ENCODE peak calls at places on chromosomes 3 and 15, in seven cellular contexts. Q is ovary; U is GM23338; L is naive thymus-derived CD4-positive, alpha-beta T cell; J is esophagus squamous epithelium; N is uterus; Z is left ventricle myocardium inferior. I is an unnamed sample.

GRCh38 chr3:69562001-69562400 is 176.1 kb upstream of the FRMD4B start:
- DNase-seq in Q (no peak), U (no peak), L (no peak), J (no peak), N (no peak), Z (no peak), I (no peak)

GRCh38 chr3:37194533-37194932 is 20.2 kb upstream of the LRRFIP2 start:
- DNase-seq in Q (no peak), U (no peak), L (no peak), J (no peak), N (no peak), Z (no peak), I (no peak)

GRCh38 chr3:169286214-169286613 is 377.3 kb downstream of the MECOM start:
- DNase-seq in Q (no peak), U (no peak), L (no peak), J (no peak), N (no peak), Z (no peak), I (no peak)

GRCh38 chr3:71629289-71630252 is 46.0 kb upstream of the FOXP1 start:
- DNase-seq in Q (no peak), U (no peak), L (no peak), J (no peak), N (peak), Z (no peak), I (no peak)

GRCh38 chr15:74385442-74386132 is 18.1 kb upstream of the CYP11A1 start:
- DNase-seq in Q (no peak), U (no peak), L (no peak), J (no peak), N (no peak), Z (no peak), I (no peak)

GRCh38 chr3:104411760-104412159 is 954.9 kb upstream of the ALCAM start:
- DNase-seq in Q (no peak), U (no peak), L (no peak), J (no peak), N (no peak), Z (no peak), I (no peak)

GRCh38 chr3:8651418-8652322 is 7.1 kb upstream of the SSUH2 start:
- DNase-seq in Q (no peak), U (no peak), L (no peak), J (no peak), N (no peak), Z (no peak), I (no peak)

GRCh38 chr3:98343647-98344507 is 9.8 kb upstream of the OR5K4 start:
- DNase-seq in Q (no peak), U (peak), L (no peak), J (no peak), N (no peak), Z (no peak), I (peak)

GRCh38 chr15:64622410-64623260 is 152.8 kb downstream of the RBPMS2 start:
- DNase-seq in Q (no peak), U (no peak), L (peak), J (no peak), N (no peak), Z (no peak), I (peak)

GRCh38 chr3:137460944-137461343 is 303.2 kb upstream of the SOX14 start:
- DNase-seq in Q (no peak), U (no peak), L (no peak), J (no peak), N (no peak), Z (no peak), I (no peak)

GRCh38 chr3:189953551-189953950 is 167.1 kb downstream of the P3H2 start:
- DNase-seq in Q (no peak), U (no peak), L (no peak), J (no peak), N (no peak), Z (no peak), I (no peak)

GRCh38 chr15:48324949-48325348 is 6.3 kb upstream of the DUT start:
- DNase-seq in Q (no peak), U (no peak), L (no peak), J (no peak), N (no peak), Z (no peak), I (no peak)

GRCh38 chr15:48507416-48508065 is 138.0 kb downstream of the FBN1 start:
- DNase-seq in Q (no peak), U (peak), L (no peak), J (no peak), N (peak), Z (no peak), I (peak)

GRCh38 chr15:47673343-47673761 is 44.0 kb upstream of the SEMA6D start:
- DNase-seq in Q (no peak), U (peak), L (no peak), J (no peak), N (peak), Z (no peak), I (no peak)

GRCh38 chr3:99659032-99659431 is 20.6 kb downstream of the COL8A1 start:
- DNase-seq in Q (no peak), U (no peak), L (no peak), J (no peak), N (peak), Z (no peak), I (no peak)

GRCh38 chr3:135224963-135225362 is 429.9 kb downstream of the EPHB1 start:
- DNase-seq in Q (no peak), U (no peak), L (no peak), J (no peak), N (no peak), Z (no peak), I (peak)

GRCh38 chr3:123586131-123586530 is 1.3 kb upstream of the HACD2 start:
- DNase-seq in Q (peak), U (peak), L (peak), J (no peak), N (no peak), Z (no peak), I (peak)

GRCh38 chr3:87855626-87856025 is 203.2 kb downstream of the CGGBP1 start:
- DNase-seq in Q (no peak), U (no peak), L (no peak), J (no peak), N (no peak), Z (no peak), I (no peak)

GRCh38 chr3:195154793-195155535 is 116.0 kb downstream of the XXYLT1 start:
- DNase-seq in Q (peak), U (peak), L (no peak), J (no peak), N (peak), Z (peak), I (no peak)

GRCh38 chr3:148975277-148975676 is 16.1 kb upstream of the GYG1 start:
- DNase-seq in Q (no peak), U (no peak), L (no peak), J (no peak), N (no peak), Z (peak), I (no peak)
- H3K4me3 ChIP-seq in Q (no peak), U (no peak), L (no peak), J (peak), N (no peak), Z (peak), I (no peak)

DNA sequence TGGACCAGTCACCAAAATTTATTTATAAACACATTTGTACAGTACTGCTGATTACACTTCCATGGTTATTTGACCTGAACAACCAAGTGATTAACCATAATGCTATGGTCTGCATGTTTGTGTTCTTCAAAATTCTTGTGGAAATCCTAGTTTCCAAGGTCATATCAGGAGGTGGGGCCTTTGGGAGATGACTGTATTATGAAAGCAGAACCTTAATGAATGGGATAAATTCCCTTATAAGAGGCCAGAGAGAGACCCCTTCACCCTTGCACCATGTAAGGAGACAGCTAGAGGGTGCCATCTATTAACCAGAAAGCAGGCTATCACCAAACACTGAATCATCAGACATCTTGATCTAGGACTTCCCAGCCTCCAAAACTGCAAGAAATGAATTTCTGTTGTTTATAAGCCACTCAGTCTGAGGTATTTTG is 1.9 kb downstream of the SCAPER start:
- DNase-seq in Q (no peak), U (peak), L (no peak), J (no peak), N (no peak), Z (no peak), I (peak)
- H3K4me3 ChIP-seq in Q (no peak), U (no peak), L (no peak), J (no peak), N (no peak), Z (peak), I (no peak)

GRCh38 chr3:32868719-32869512 is 51.1 kb downstream of the TRIM71 start:
- DNase-seq in Q (no peak), U (peak), L (no peak), J (no peak), N (no peak), Z (no peak), I (no peak)

GRCh38 chr3:32866533-32866932 is 48.7 kb downstream of the TRIM71 start:
- DNase-seq in Q (no peak), U (no peak), L (no peak), J (no peak), N (no peak), Z (no peak), I (no peak)

GRCh38 chr3:32869513-32870047 is 51.8 kb downstream of the TRIM71 start:
- DNase-seq in Q (no peak), U (peak), L (no peak), J (no peak), N (no peak), Z (no peak), I (no peak)

GRCh38 chr3:32870373-32871091 is 52.7 kb downstream of the TRIM71 start:
- DNase-seq in Q (no peak), U (no peak), L (no peak), J (no peak), N (no peak), Z (no peak), I (no peak)

GRCh38 chr3:32867954-32868353 is 50.2 kb downstream of the TRIM71 start:
- DNase-seq in Q (no peak), U (no peak), L (no peak), J (no peak), N (no peak), Z (no peak), I (no peak)
- H3K4me3 ChIP-seq in Q (no peak), U (peak), L (no peak), J (no peak), N (no peak), Z (no peak), I (no peak)

DNA sequence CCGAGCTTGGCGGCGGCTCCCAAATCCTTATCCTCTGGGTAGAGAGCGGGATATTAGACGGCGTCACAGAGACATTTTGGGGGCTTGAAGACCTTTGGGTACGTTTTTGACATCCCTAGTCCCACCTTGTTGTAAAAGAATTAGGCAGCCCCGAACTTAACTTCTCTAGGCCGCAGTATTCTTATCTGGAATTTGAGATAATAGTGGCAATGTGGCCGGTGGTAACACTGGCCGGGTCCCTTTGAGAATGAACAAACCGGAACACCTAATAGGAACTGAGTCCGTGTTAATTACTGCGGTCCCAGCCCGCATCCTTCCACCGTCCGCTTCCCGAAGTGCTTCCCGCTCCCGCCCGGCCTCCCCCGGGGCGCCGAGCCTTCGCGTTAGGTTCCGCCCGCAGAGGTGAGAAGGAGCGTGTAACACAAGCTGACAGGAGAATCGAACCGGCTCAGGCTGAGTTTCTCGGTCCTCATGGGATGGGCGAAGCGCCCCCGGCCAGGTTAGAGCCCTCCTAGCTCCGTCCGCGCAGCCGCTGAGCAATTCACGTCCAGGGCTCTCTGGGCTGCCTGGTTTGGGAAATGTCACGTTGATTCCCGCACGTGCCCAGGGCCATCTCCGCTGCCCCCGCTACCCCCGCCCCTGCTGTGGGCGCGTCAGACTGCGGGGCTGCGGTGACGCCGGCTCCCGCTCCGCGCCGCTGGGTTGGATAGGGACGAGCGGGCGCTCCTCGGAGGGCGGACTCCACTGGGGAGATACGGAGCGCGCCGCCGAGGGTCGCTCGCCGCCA is 826 bp downstream of the CLDN11 start:
- DNase-seq in Q (peak), U (peak), L (no peak), J (no peak), N (peak), Z (no peak), I (no peak)
- H3K4me3 ChIP-seq in Q (peak), U (peak), L (peak), J (peak), N (peak), Z (peak), I (no peak)